ENCODE peak calls at places on chromosomes 4 and X, in four cellular contexts. One of them, this sample, is unnamed. For H3K4me1 and H3K27me3, the result is how much of the 10 kb centered on the place peaks cover.

GRCh38 chr4:159071178-159071968 is 31.5 kb upstream of the RAPGEF2 start:
- DNase-seq in lower lobe of right lung: no peak
- DNase-seq in PC-3: peak
- DNase-seq in small intestine: peak
- DNase-seq in this sample: peak

GRCh38 chrX:40496728-40497127 is 84.0 kb upstream of the ATP6AP2 start:
- DNase-seq in small intestine: no peak
- DNase-seq in PC-3: no peak
- DNase-seq in lower lobe of right lung: no peak
- DNase-seq in this sample: no peak

GRCh38 chr4:173883821-173884220 is 353.8 kb upstream of the HAND2 start:
- DNase-seq in lower lobe of right lung: no peak
- DNase-seq in small intestine: no peak
- DNase-seq in PC-3: no peak
- DNase-seq in this sample: no peak

GRCh38 chr4:169253904-169254303 is 16.9 kb downstream of the SH3RF1 start:
- DNase-seq in lower lobe of right lung: no peak
- DNase-seq in small intestine: peak
- DNase-seq in PC-3: peak
- DNase-seq in this sample: no peak

GRCh38 chrX:49191033-49191871 is 5.1 kb upstream of the PRICKLE3 start:
- DNase-seq in PC-3: peak
- DNase-seq in lower lobe of right lung: peak
- DNase-seq in small intestine: peak
- DNase-seq in this sample: peak

GRCh38 chr4:17358236-17358635 is 153.7 kb downstream of the QDPR start:
- DNase-seq in lower lobe of right lung: no peak
- DNase-seq in PC-3: no peak
- DNase-seq in small intestine: no peak
- DNase-seq in this sample: no peak

GRCh38 chrX:120746153-120746552 is 116.3 kb upstream of the C1GALT1C1 start:
- DNase-seq in small intestine: no peak
- DNase-seq in PC-3: no peak
- DNase-seq in lower lobe of right lung: no peak
- DNase-seq in this sample: no peak

GRCh38 chr4:16642897-16643296 is 255.5 kb downstream of the LDB2 start:
- DNase-seq in PC-3: peak
- DNase-seq in small intestine: no peak
- DNase-seq in lower lobe of right lung: no peak
- DNase-seq in this sample: no peak

GRCh38 chr4:56892686-56893085 is 15.0 kb upstream of the REST start:
- DNase-seq in lower lobe of right lung: no peak
- DNase-seq in PC-3: no peak
- DNase-seq in small intestine: no peak
- DNase-seq in this sample: no peak

GRCh38 chrX:15985937-15986336 is 131.3 kb upstream of the AP1S2 start:
- DNase-seq in small intestine: no peak
- DNase-seq in PC-3: peak
- DNase-seq in lower lobe of right lung: no peak
- DNase-seq in this sample: peak

GRCh38 chr4:112312610-112313239 is 15.6 kb downstream of the ALPK1 start:
- DNase-seq in PC-3: no peak
- DNase-seq in small intestine: no peak
- DNase-seq in lower lobe of right lung: no peak
- DNase-seq in this sample: no peak

GRCh38 chrX:122046815-122047214 is 999.4 kb downstream of the GLUD2 start:
- DNase-seq in small intestine: no peak
- DNase-seq in lower lobe of right lung: no peak
- DNase-seq in PC-3: no peak
- DNase-seq in this sample: no peak

GRCh38 chr4:20203508-20203907 is 48.2 kb upstream of the SLIT2 start:
- DNase-seq in PC-3: peak
- DNase-seq in small intestine: no peak
- DNase-seq in lower lobe of right lung: no peak
- DNase-seq in this sample: peak

GRCh38 chr4:105483840-105484239 is 10.0 kb upstream of the PPA2 start:
- DNase-seq in PC-3: no peak
- DNase-seq in lower lobe of right lung: no peak
- DNase-seq in small intestine: no peak
- DNase-seq in this sample: no peak

GRCh38 chr4:138952405-138952804 is 63.2 kb upstream of the NOCT start:
- DNase-seq in PC-3: peak
- DNase-seq in lower lobe of right lung: no peak
- DNase-seq in small intestine: no peak
- DNase-seq in this sample: peak

GRCh38 chrX:39652336-39652735 is 445.4 kb downstream of the BCOR start:
- DNase-seq in PC-3: peak
- DNase-seq in lower lobe of right lung: no peak
- DNase-seq in small intestine: no peak
- DNase-seq in this sample: no peak

GRCh38 chrX:120426599-120426998 is 42.5 kb downstream of the LAMP2 start:
- DNase-seq in small intestine: no peak
- DNase-seq in lower lobe of right lung: no peak
- DNase-seq in PC-3: no peak
- DNase-seq in this sample: peak

GRCh38 chr4:133592591-133592990 is 443.5 kb downstream of the PCDH10 start:
- DNase-seq in PC-3: no peak
- DNase-seq in small intestine: no peak
- DNase-seq in lower lobe of right lung: no peak
- DNase-seq in this sample: no peak

GRCh38 chr4:108466936-108467902 is 153.2 kb upstream of the RPL34 start:
- DNase-seq in PC-3: peak
- DNase-seq in small intestine: no peak
- DNase-seq in lower lobe of right lung: no peak
- DNase-seq in this sample: peak

GRCh38 chr4:179976777-179977176 is 2266.4 kb upstream of the TENM3 start:
- DNase-seq in small intestine: no peak
- DNase-seq in lower lobe of right lung: no peak
- DNase-seq in PC-3: no peak
- DNase-seq in this sample: no peak

GRCh38 chrX:110212299-110212698 is 105.6 kb downstream of the AMMECR1 start:
- DNase-seq in PC-3: peak
- DNase-seq in lower lobe of right lung: no peak
- DNase-seq in small intestine: no peak
- DNase-seq in this sample: no peak

GRCh38 chrX:110213183-110213582 is 104.7 kb downstream of the AMMECR1 start:
- DNase-seq in lower lobe of right lung: no peak
- DNase-seq in PC-3: no peak
- DNase-seq in small intestine: no peak
- DNase-seq in this sample: peak

GRCh38 chrX:110216027-110216426 is 101.9 kb downstream of the AMMECR1 start:
- DNase-seq in lower lobe of right lung: no peak
- DNase-seq in PC-3: no peak
- DNase-seq in small intestine: peak
- DNase-seq in this sample: no peak

GRCh38 chrX:110214684-110215083 is 103.2 kb downstream of the AMMECR1 start:
- DNase-seq in small intestine: no peak
- DNase-seq in lower lobe of right lung: no peak
- DNase-seq in PC-3: no peak
- DNase-seq in this sample: no peak

GRCh38 chrX:110215411-110215810 is 102.5 kb downstream of the AMMECR1 start:
- DNase-seq in lower lobe of right lung: no peak
- DNase-seq in small intestine: no peak
- DNase-seq in PC-3: no peak
- DNase-seq in this sample: no peak
- H3K4me1 ChIP-seq in lower lobe of right lung: under half
- H3K4me1 ChIP-seq in small intestine: under half
- H3K4me1 ChIP-seq in PC-3: under half
- H3K4me1 ChIP-seq in this sample: under half

DNA sequence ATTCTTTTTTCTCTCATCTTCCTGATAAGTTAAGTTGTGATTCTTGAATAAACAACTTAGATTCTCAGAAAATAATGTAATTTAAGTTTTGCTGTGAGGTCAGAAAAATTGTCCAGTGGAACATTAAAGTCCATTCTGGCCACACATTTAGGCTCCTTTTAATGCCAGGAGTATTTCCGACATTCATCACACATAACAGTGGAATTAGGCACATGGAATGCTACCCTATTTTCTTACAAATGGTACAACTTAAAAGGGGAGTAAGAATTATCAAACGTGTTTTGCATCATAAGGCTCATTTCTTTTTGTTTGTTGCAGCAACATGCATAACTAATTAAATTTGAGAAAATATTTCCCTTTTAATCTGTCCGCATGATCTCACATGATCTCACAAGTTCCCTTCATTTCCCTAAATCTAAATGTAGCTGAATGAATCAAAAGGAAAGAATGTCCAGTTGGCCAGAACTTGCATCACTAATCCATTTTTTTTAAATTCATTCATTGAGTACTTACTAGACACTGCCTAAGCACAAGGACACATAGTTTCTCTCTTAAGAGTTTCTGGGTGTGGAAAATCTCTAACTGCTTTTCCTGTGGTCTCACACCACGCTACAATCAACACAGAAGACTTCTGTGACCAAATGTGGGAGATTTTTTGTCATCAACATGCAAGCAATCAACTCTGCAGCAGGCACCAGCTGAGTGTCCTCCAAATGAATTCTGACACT is 22.0 kb downstream of the SPARCL1 start:
- DNase-seq in small intestine: no peak
- DNase-seq in PC-3: no peak
- DNase-seq in lower lobe of right lung: no peak
- DNase-seq in this sample: peak
- H3K27ac ChIP-seq in small intestine: no peak
- H3K27ac ChIP-seq in PC-3: no peak
- H3K27ac ChIP-seq in lower lobe of right lung: no peak
- H3K27ac ChIP-seq in this sample: no peak

GRCh38 chr4:146654648-146654975 is 15.9 kb downstream of the POU4F2 start:
- DNase-seq in lower lobe of right lung: no peak
- DNase-seq in PC-3: no peak
- DNase-seq in small intestine: no peak
- DNase-seq in this sample: no peak
- H3K27me3 ChIP-seq in lower lobe of right lung: half or more
- H3K27me3 ChIP-seq in PC-3: half or more
- H3K27me3 ChIP-seq in small intestine: under half
- H3K27me3 ChIP-seq in this sample: half or more

DNA sequence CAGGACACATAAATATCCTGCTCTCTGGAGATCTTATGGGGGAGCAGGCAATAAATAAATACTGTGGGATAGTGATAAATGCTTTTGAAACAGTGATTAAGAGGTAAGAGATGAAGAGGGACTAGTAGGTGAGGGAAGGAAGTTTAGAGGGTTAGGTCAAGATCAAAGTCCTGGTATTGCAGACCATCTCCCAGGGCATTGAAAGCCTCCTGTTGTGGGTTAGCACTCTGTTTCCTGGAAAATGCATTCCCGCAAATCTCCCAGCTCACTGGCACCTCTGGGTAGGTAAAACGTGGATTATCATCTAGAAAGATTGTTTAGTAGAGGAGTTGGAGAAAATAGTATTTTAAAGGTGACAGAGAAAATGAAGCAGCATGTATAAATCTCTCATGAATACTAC is 2.2 kb downstream of the SNX25 start:
- DNase-seq in lower lobe of right lung: no peak
- DNase-seq in small intestine: no peak
- DNase-seq in PC-3: no peak
- DNase-seq in this sample: no peak
- H3K4me1 ChIP-seq in lower lobe of right lung: under half
- H3K4me1 ChIP-seq in small intestine: under half
- H3K4me1 ChIP-seq in PC-3: under half
- H3K4me1 ChIP-seq in this sample: under half